ENCODE peak calls at places on chromosomes 4 and X, in seven cellular contexts. One of them, this sample, is unnamed.

GRCh38 chr4:124018383-124019317 is 622.1 kb downstream of the SPRY1 start:
- DNase-seq in skeletal muscle cell: no peak
- DNase-seq in lung: peak
- DNase-seq in pancreas: no peak
- DNase-seq in AG09309: no peak
- DNase-seq in fibroblast of the aortic adventitia: peak
- DNase-seq in CD8-positive, alpha-beta T cell: no peak
- DNase-seq in this sample: no peak

GRCh38 chr4:47837582-47838294 is at the start of gene CORIN:
- DNase-seq in skeletal muscle cell: no peak
- DNase-seq in lung: no peak
- DNase-seq in pancreas: peak
- DNase-seq in AG09309: no peak
- DNase-seq in fibroblast of the aortic adventitia: no peak
- DNase-seq in CD8-positive, alpha-beta T cell: no peak
- DNase-seq in this sample: no peak

GRCh38 chr4:8252301-8253173 is 17.0 kb upstream of the HTRA3 start:
- DNase-seq in skeletal muscle cell: no peak
- DNase-seq in lung: no peak
- DNase-seq in pancreas: no peak
- DNase-seq in AG09309: no peak
- DNase-seq in fibroblast of the aortic adventitia: no peak
- DNase-seq in CD8-positive, alpha-beta T cell: no peak
- DNase-seq in this sample: no peak

GRCh38 chr4:71251266-71251665 is 87.6 kb upstream of the SLC4A4 start:
- DNase-seq in skeletal muscle cell: no peak
- DNase-seq in lung: no peak
- DNase-seq in pancreas: no peak
- DNase-seq in AG09309: peak
- DNase-seq in fibroblast of the aortic adventitia: peak
- DNase-seq in CD8-positive, alpha-beta T cell: no peak
- DNase-seq in this sample: no peak

GRCh38 chr4:174420317-174420716 is 102.0 kb downstream of the HPGD start:
- DNase-seq in skeletal muscle cell: no peak
- DNase-seq in lung: no peak
- DNase-seq in pancreas: no peak
- DNase-seq in AG09309: no peak
- DNase-seq in fibroblast of the aortic adventitia: no peak
- DNase-seq in CD8-positive, alpha-beta T cell: no peak
- DNase-seq in this sample: no peak

GRCh38 chrX:13377537-13377936 is 57.7 kb upstream of the ATXN3L start:
- DNase-seq in skeletal muscle cell: peak
- DNase-seq in lung: no peak
- DNase-seq in pancreas: no peak
- DNase-seq in AG09309: peak
- DNase-seq in fibroblast of the aortic adventitia: peak
- DNase-seq in CD8-positive, alpha-beta T cell: no peak
- DNase-seq in this sample: no peak

GRCh38 chr4:100278567-100278966 is 88.3 kb upstream of the DDIT4L start:
- DNase-seq in skeletal muscle cell: no peak
- DNase-seq in lung: no peak
- DNase-seq in pancreas: no peak
- DNase-seq in AG09309: no peak
- DNase-seq in fibroblast of the aortic adventitia: no peak
- DNase-seq in CD8-positive, alpha-beta T cell: no peak
- DNase-seq in this sample: no peak

GRCh38 chr4:175470141-175470540 is 341.9 kb downstream of the GPM6A start:
- DNase-seq in skeletal muscle cell: no peak
- DNase-seq in lung: no peak
- DNase-seq in pancreas: no peak
- DNase-seq in AG09309: peak
- DNase-seq in fibroblast of the aortic adventitia: peak
- DNase-seq in CD8-positive, alpha-beta T cell: no peak
- DNase-seq in this sample: no peak

GRCh38 chrX:72568406-72569092 is 4.1 kb downstream of the HDAC8 start:
- DNase-seq in skeletal muscle cell: no peak
- DNase-seq in lung: no peak
- DNase-seq in pancreas: no peak
- DNase-seq in AG09309: peak
- DNase-seq in fibroblast of the aortic adventitia: peak
- DNase-seq in CD8-positive, alpha-beta T cell: no peak
- DNase-seq in this sample: no peak

GRCh38 chr4:186846426-186846825 is 122.8 kb upstream of the FAT1 start:
- DNase-seq in skeletal muscle cell: no peak
- DNase-seq in lung: no peak
- DNase-seq in pancreas: no peak
- DNase-seq in AG09309: no peak
- DNase-seq in fibroblast of the aortic adventitia: no peak
- DNase-seq in CD8-positive, alpha-beta T cell: no peak
- DNase-seq in this sample: no peak

GRCh38 chr4:183797445-183798248 is 107.5 kb upstream of the STOX2 start:
- DNase-seq in skeletal muscle cell: no peak
- DNase-seq in lung: peak
- DNase-seq in pancreas: peak
- DNase-seq in AG09309: no peak
- DNase-seq in fibroblast of the aortic adventitia: peak
- DNase-seq in CD8-positive, alpha-beta T cell: no peak
- DNase-seq in this sample: no peak

GRCh38 chr4:112910109-112910736 is 139.2 kb upstream of the ANK2 start:
- DNase-seq in skeletal muscle cell: peak
- DNase-seq in lung: no peak
- DNase-seq in pancreas: no peak
- DNase-seq in AG09309: peak
- DNase-seq in fibroblast of the aortic adventitia: peak
- DNase-seq in CD8-positive, alpha-beta T cell: no peak
- DNase-seq in this sample: no peak

GRCh38 chrX:10482262-10482661 is 138.1 kb downstream of the MID1 start:
- DNase-seq in skeletal muscle cell: no peak
- DNase-seq in lung: no peak
- DNase-seq in pancreas: no peak
- DNase-seq in AG09309: no peak
- DNase-seq in fibroblast of the aortic adventitia: no peak
- DNase-seq in CD8-positive, alpha-beta T cell: no peak
- DNase-seq in this sample: no peak

GRCh38 chrX:10482708-10483107 is 137.7 kb downstream of the MID1 start:
- DNase-seq in skeletal muscle cell: no peak
- DNase-seq in lung: no peak
- DNase-seq in pancreas: no peak
- DNase-seq in AG09309: no peak
- DNase-seq in fibroblast of the aortic adventitia: no peak
- DNase-seq in CD8-positive, alpha-beta T cell: no peak
- DNase-seq in this sample: no peak

GRCh38 chrX:10485331-10485730 is 135.1 kb downstream of the MID1 start:
- DNase-seq in skeletal muscle cell: no peak
- DNase-seq in lung: no peak
- DNase-seq in pancreas: no peak
- DNase-seq in AG09309: no peak
- DNase-seq in fibroblast of the aortic adventitia: peak
- DNase-seq in CD8-positive, alpha-beta T cell: no peak
- DNase-seq in this sample: no peak

GRCh38 chrX:10484683-10485247 is 135.6 kb downstream of the MID1 start:
- DNase-seq in skeletal muscle cell: no peak
- DNase-seq in lung: no peak
- DNase-seq in pancreas: no peak
- DNase-seq in AG09309: no peak
- DNase-seq in fibroblast of the aortic adventitia: no peak
- DNase-seq in CD8-positive, alpha-beta T cell: no peak
- DNase-seq in this sample: no peak

DNA sequence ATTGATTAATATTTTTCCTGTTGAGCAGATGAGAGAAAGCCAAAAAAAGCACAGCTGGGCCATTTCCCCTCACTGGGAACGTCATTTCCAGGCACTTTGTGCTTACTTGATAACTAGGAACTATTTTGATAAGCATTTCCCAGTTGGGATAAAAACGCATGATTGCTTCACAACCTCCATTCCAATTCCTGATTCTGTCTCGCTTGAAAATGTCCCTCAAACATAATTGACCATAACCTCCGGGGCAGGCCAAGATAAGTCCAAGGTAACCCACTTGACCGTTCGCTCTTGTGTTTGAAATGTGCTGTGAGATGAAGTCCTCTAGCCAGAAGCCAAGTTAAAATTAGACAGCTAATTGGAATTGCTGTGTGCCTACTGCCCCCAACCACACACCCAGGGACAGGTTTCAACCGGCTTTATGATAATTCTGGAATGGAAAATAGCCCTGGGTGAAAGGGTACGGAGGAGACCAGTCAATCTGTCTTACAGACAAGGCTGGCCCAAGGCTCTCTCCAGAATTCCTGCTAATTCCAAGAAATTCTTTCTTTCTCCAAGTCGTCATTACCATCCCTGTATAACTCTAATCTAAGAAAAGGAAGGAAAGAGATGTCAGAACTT is 137.1 kb downstream of the MID1 start:
- DNase-seq in skeletal muscle cell: no peak
- DNase-seq in lung: no peak
- DNase-seq in pancreas: no peak
- DNase-seq in AG09309: no peak
- DNase-seq in fibroblast of the aortic adventitia: peak
- DNase-seq in CD8-positive, alpha-beta T cell: no peak
- DNase-seq in this sample: no peak
- H3K4me3 ChIP-seq in skeletal muscle cell: no peak
- H3K4me3 ChIP-seq in lung: no peak
- H3K4me3 ChIP-seq in pancreas: no peak
- H3K4me3 ChIP-seq in AG09309: no peak
- H3K4me3 ChIP-seq in fibroblast of the aortic adventitia: no peak
- H3K4me3 ChIP-seq in CD8-positive, alpha-beta T cell: no peak
- H3K4me3 ChIP-seq in this sample: no peak

DNA sequence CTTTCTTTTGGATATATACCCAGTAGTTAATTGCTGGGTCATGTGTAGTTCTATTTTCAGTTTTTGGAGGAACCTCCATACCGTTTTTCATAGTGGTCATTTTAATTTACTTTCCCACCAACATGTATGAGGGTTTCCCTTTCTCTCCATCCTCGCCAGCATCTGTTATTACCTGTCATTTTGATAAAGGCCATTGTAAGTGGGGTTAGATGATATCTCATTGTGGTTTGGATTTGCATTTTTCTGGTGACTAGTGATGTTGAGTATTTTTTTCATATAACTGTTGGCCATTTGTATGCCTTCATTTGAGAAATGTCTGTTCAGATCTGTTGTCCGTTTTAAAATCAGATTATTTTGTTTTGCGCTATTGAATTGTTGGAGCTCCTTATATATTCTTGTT is 28.8 kb upstream of the CXCL2 start:
- DNase-seq in skeletal muscle cell: no peak
- DNase-seq in lung: no peak
- DNase-seq in pancreas: no peak
- DNase-seq in AG09309: no peak
- DNase-seq in fibroblast of the aortic adventitia: peak
- DNase-seq in CD8-positive, alpha-beta T cell: no peak
- DNase-seq in this sample: no peak
- H3K4me3 ChIP-seq in skeletal muscle cell: no peak
- H3K4me3 ChIP-seq in lung: no peak
- H3K4me3 ChIP-seq in pancreas: no peak
- H3K4me3 ChIP-seq in AG09309: no peak
- H3K4me3 ChIP-seq in fibroblast of the aortic adventitia: no peak
- H3K4me3 ChIP-seq in CD8-positive, alpha-beta T cell: no peak
- H3K4me3 ChIP-seq in this sample: no peak

GRCh38 chrX:115894087-115894486 is 276.5 kb upstream of the AGTR2 start:
- DNase-seq in skeletal muscle cell: no peak
- DNase-seq in lung: peak
- DNase-seq in pancreas: no peak
- DNase-seq in AG09309: peak
- DNase-seq in fibroblast of the aortic adventitia: peak
- DNase-seq in CD8-positive, alpha-beta T cell: no peak
- DNase-seq in this sample: no peak
- H3K4me3 ChIP-seq in skeletal muscle cell: no peak
- H3K4me3 ChIP-seq in lung: no peak
- H3K4me3 ChIP-seq in pancreas: no peak
- H3K4me3 ChIP-seq in AG09309: no peak
- H3K4me3 ChIP-seq in fibroblast of the aortic adventitia: no peak
- H3K4me3 ChIP-seq in CD8-positive, alpha-beta T cell: no peak
- H3K4me3 ChIP-seq in this sample: no peak

GRCh38 chr4:178414881-178415446 is 972.7 kb upstream of the AGA start:
- DNase-seq in skeletal muscle cell: no peak
- DNase-seq in lung: no peak
- DNase-seq in pancreas: no peak
- DNase-seq in AG09309: no peak
- DNase-seq in fibroblast of the aortic adventitia: no peak
- DNase-seq in CD8-positive, alpha-beta T cell: no peak
- DNase-seq in this sample: no peak

GRCh38 chr4:178415925-178416324 is 973.7 kb upstream of the AGA start:
- DNase-seq in skeletal muscle cell: no peak
- DNase-seq in lung: no peak
- DNase-seq in pancreas: peak
- DNase-seq in AG09309: no peak
- DNase-seq in fibroblast of the aortic adventitia: no peak
- DNase-seq in CD8-positive, alpha-beta T cell: no peak
- DNase-seq in this sample: no peak

GRCh38 chr4:178414042-178414441 is 971.8 kb upstream of the AGA start:
- DNase-seq in skeletal muscle cell: no peak
- DNase-seq in lung: no peak
- DNase-seq in pancreas: no peak
- DNase-seq in AG09309: no peak
- DNase-seq in fibroblast of the aortic adventitia: no peak
- DNase-seq in CD8-positive, alpha-beta T cell: no peak
- DNase-seq in this sample: no peak

DNA sequence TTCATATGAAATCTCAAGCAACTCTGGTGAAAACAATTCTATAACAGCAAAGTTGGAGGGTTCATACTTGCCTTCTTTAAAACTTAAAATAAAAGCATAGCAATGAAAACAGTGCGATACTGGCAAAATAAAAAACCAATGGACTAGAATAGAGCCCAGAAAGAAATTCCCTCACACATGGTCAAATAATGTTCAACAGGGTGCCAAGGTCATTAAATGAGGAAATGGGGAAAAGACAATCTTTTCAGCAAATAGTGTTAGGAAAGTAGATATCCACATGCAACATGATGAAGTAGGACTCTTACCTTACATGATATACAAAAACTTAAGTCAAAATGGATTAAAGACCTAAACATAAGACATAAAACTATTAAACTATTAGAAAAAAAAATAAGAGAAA is 970.2 kb upstream of the AGA start:
- DNase-seq in skeletal muscle cell: no peak
- DNase-seq in lung: no peak
- DNase-seq in pancreas: no peak
- DNase-seq in AG09309: no peak
- DNase-seq in fibroblast of the aortic adventitia: no peak
- DNase-seq in CD8-positive, alpha-beta T cell: no peak
- DNase-seq in this sample: no peak
- H3K4me3 ChIP-seq in skeletal muscle cell: no peak
- H3K4me3 ChIP-seq in lung: no peak
- H3K4me3 ChIP-seq in pancreas: no peak
- H3K4me3 ChIP-seq in AG09309: no peak
- H3K4me3 ChIP-seq in fibroblast of the aortic adventitia: no peak
- H3K4me3 ChIP-seq in CD8-positive, alpha-beta T cell: no peak
- H3K4me3 ChIP-seq in this sample: no peak

DNA sequence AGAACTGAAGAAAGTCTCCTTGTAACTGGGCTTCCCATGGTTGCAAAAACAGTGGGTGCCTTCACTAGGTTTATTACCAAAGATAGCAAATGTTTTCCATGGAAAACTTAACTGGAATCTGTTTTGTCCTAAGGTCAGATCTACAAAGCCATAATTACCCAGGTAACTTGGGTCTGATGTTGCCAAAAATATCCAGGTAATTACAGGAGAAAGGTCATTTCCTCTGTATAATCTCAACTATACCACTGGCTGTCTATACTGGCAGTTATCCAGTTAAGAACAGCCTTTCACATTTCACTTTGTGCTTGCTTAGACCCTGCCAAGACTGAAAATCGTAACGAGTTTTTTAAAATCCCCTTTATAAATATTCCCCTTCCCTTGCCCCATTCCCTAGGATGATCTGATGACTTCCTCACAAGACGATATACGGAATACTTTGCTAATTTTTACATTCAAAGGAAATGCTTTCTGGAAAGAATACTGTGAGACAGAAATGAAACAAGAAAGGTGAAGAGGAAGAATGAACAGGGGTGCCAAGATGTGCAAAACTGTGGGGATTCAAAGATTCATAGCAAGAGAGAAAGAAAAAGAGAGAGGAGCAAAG is 105.5 kb downstream of the MAML3 start:
- DNase-seq in skeletal muscle cell: no peak
- DNase-seq in lung: no peak
- DNase-seq in pancreas: no peak
- DNase-seq in AG09309: no peak
- DNase-seq in fibroblast of the aortic adventitia: no peak
- DNase-seq in CD8-positive, alpha-beta T cell: no peak
- DNase-seq in this sample: no peak
- H3K4me3 ChIP-seq in skeletal muscle cell: peak
- H3K4me3 ChIP-seq in lung: no peak
- H3K4me3 ChIP-seq in pancreas: no peak
- H3K4me3 ChIP-seq in AG09309: peak
- H3K4me3 ChIP-seq in fibroblast of the aortic adventitia: peak
- H3K4me3 ChIP-seq in CD8-positive, alpha-beta T cell: peak
- H3K4me3 ChIP-seq in this sample: no peak